ENCODE peak calls at places on chromosomes 11 and 22, in nine cellular contexts. One of them, this sample, is unnamed.

GRCh38 chr22:44389926-44390925 is 77.5 kb upstream of the SHISAL1 start:
- DNase-seq in stimulated activated CD4-positive, alpha-beta T cell treated with anti-CD3 and anti-CD28 coated beads, Interleukin-1b, Interleukin-23, amount 100 ng/mL, for 24 hours: no peak
- DNase-seq in central memory CD8-positive, alpha-beta T cell: no peak
- DNase-seq in T-cell: no peak
- DNase-seq in activated CD4-positive, alpha-beta T cell treated with anti-CD3 and anti-CD28 coated beads for 24 hours: no peak
- DNase-seq in neuronal stem cell: no peak
- DNase-seq in NCI-H510A treated with DMSO at 0.1 percent for 48 hours: no peak
- DNase-seq in stromal cell of bone marrow: no peak
- DNase-seq in fibroblast of the conjunctiva: no peak
- DNase-seq in this sample: no peak

GRCh38 chr11:121931748-121932352 is 184.2 kb downstream of the BLID start:
- DNase-seq in neuronal stem cell: no peak
- DNase-seq in T-cell: no peak
- DNase-seq in stimulated activated CD4-positive, alpha-beta T cell treated with anti-CD3 and anti-CD28 coated beads, Interleukin-1b, Interleukin-23, amount 100 ng/mL, for 24 hours: no peak
- DNase-seq in fibroblast of the conjunctiva: no peak
- DNase-seq in activated CD4-positive, alpha-beta T cell treated with anti-CD3 and anti-CD28 coated beads for 24 hours: no peak
- DNase-seq in central memory CD8-positive, alpha-beta T cell: no peak
- DNase-seq in NCI-H510A treated with DMSO at 0.1 percent for 48 hours: no peak
- DNase-seq in stromal cell of bone marrow: peak
- DNase-seq in this sample: no peak

GRCh38 chr11:65069217-65069616 is 10.9 kb upstream of the NAALADL1 start:
- DNase-seq in activated CD4-positive, alpha-beta T cell treated with anti-CD3 and anti-CD28 coated beads for 24 hours: no peak
- DNase-seq in stromal cell of bone marrow: no peak
- DNase-seq in neuronal stem cell: no peak
- DNase-seq in fibroblast of the conjunctiva: no peak
- DNase-seq in stimulated activated CD4-positive, alpha-beta T cell treated with anti-CD3 and anti-CD28 coated beads, Interleukin-1b, Interleukin-23, amount 100 ng/mL, for 24 hours: no peak
- DNase-seq in T-cell: no peak
- DNase-seq in central memory CD8-positive, alpha-beta T cell: no peak
- DNase-seq in NCI-H510A treated with DMSO at 0.1 percent for 48 hours: no peak
- DNase-seq in this sample: no peak

GRCh38 chr11:105968021-105968697 is 53.9 kb downstream of the MSANTD4 start:
- DNase-seq in NCI-H510A treated with DMSO at 0.1 percent for 48 hours: no peak
- DNase-seq in neuronal stem cell: no peak
- DNase-seq in activated CD4-positive, alpha-beta T cell treated with anti-CD3 and anti-CD28 coated beads for 24 hours: no peak
- DNase-seq in central memory CD8-positive, alpha-beta T cell: no peak
- DNase-seq in stimulated activated CD4-positive, alpha-beta T cell treated with anti-CD3 and anti-CD28 coated beads, Interleukin-1b, Interleukin-23, amount 100 ng/mL, for 24 hours: no peak
- DNase-seq in fibroblast of the conjunctiva: no peak
- DNase-seq in stromal cell of bone marrow: no peak
- DNase-seq in T-cell: no peak
- DNase-seq in this sample: peak

GRCh38 chr22:44758354-44758969 is 6.1 kb downstream of the ARHGAP8 start:
- DNase-seq in T-cell: no peak
- DNase-seq in stimulated activated CD4-positive, alpha-beta T cell treated with anti-CD3 and anti-CD28 coated beads, Interleukin-1b, Interleukin-23, amount 100 ng/mL, for 24 hours: no peak
- DNase-seq in NCI-H510A treated with DMSO at 0.1 percent for 48 hours: no peak
- DNase-seq in fibroblast of the conjunctiva: peak
- DNase-seq in activated CD4-positive, alpha-beta T cell treated with anti-CD3 and anti-CD28 coated beads for 24 hours: no peak
- DNase-seq in central memory CD8-positive, alpha-beta T cell: no peak
- DNase-seq in neuronal stem cell: no peak
- DNase-seq in stromal cell of bone marrow: peak
- DNase-seq in this sample: no peak

GRCh38 chr22:48426466-48427380 is 1401.0 kb downstream of the BRD1 start:
- DNase-seq in fibroblast of the conjunctiva: no peak
- DNase-seq in stimulated activated CD4-positive, alpha-beta T cell treated with anti-CD3 and anti-CD28 coated beads, Interleukin-1b, Interleukin-23, amount 100 ng/mL, for 24 hours: no peak
- DNase-seq in central memory CD8-positive, alpha-beta T cell: no peak
- DNase-seq in NCI-H510A treated with DMSO at 0.1 percent for 48 hours: no peak
- DNase-seq in T-cell: no peak
- DNase-seq in neuronal stem cell: no peak
- DNase-seq in activated CD4-positive, alpha-beta T cell treated with anti-CD3 and anti-CD28 coated beads for 24 hours: no peak
- DNase-seq in stromal cell of bone marrow: no peak
- DNase-seq in this sample: no peak

GRCh38 chr22:29765905-29766631 is 739 bp downstream of the ZMAT5 start:
- DNase-seq in neuronal stem cell: peak
- DNase-seq in activated CD4-positive, alpha-beta T cell treated with anti-CD3 and anti-CD28 coated beads for 24 hours: no peak
- DNase-seq in stromal cell of bone marrow: no peak
- DNase-seq in fibroblast of the conjunctiva: no peak
- DNase-seq in stimulated activated CD4-positive, alpha-beta T cell treated with anti-CD3 and anti-CD28 coated beads, Interleukin-1b, Interleukin-23, amount 100 ng/mL, for 24 hours: no peak
- DNase-seq in T-cell: no peak
- DNase-seq in central memory CD8-positive, alpha-beta T cell: no peak
- DNase-seq in NCI-H510A treated with DMSO at 0.1 percent for 48 hours: no peak
- DNase-seq in this sample: no peak

GRCh38 chr11:45100338-45100737 is 46.1 kb upstream of the PRDM11 start:
- DNase-seq in NCI-H510A treated with DMSO at 0.1 percent for 48 hours: no peak
- DNase-seq in central memory CD8-positive, alpha-beta T cell: peak
- DNase-seq in neuronal stem cell: no peak
- DNase-seq in stromal cell of bone marrow: no peak
- DNase-seq in stimulated activated CD4-positive, alpha-beta T cell treated with anti-CD3 and anti-CD28 coated beads, Interleukin-1b, Interleukin-23, amount 100 ng/mL, for 24 hours: no peak
- DNase-seq in fibroblast of the conjunctiva: no peak
- DNase-seq in T-cell: no peak
- DNase-seq in activated CD4-positive, alpha-beta T cell treated with anti-CD3 and anti-CD28 coated beads for 24 hours: no peak
- DNase-seq in this sample: no peak

GRCh38 chr11:125313271-125314222 is 149.0 kb downstream of the PKNOX2 start:
- DNase-seq in NCI-H510A treated with DMSO at 0.1 percent for 48 hours: no peak
- DNase-seq in fibroblast of the conjunctiva: no peak
- DNase-seq in stromal cell of bone marrow: peak
- DNase-seq in central memory CD8-positive, alpha-beta T cell: no peak
- DNase-seq in neuronal stem cell: no peak
- DNase-seq in activated CD4-positive, alpha-beta T cell treated with anti-CD3 and anti-CD28 coated beads for 24 hours: no peak
- DNase-seq in stimulated activated CD4-positive, alpha-beta T cell treated with anti-CD3 and anti-CD28 coated beads, Interleukin-1b, Interleukin-23, amount 100 ng/mL, for 24 hours: no peak
- DNase-seq in T-cell: no peak
- DNase-seq in this sample: no peak

GRCh38 chr11:76763573-76764348 is 19.4 kb upstream of the TSKU start:
- DNase-seq in activated CD4-positive, alpha-beta T cell treated with anti-CD3 and anti-CD28 coated beads for 24 hours: no peak
- DNase-seq in NCI-H510A treated with DMSO at 0.1 percent for 48 hours: no peak
- DNase-seq in T-cell: no peak
- DNase-seq in fibroblast of the conjunctiva: no peak
- DNase-seq in neuronal stem cell: no peak
- DNase-seq in stromal cell of bone marrow: peak
- DNase-seq in central memory CD8-positive, alpha-beta T cell: no peak
- DNase-seq in stimulated activated CD4-positive, alpha-beta T cell treated with anti-CD3 and anti-CD28 coated beads, Interleukin-1b, Interleukin-23, amount 100 ng/mL, for 24 hours: no peak
- DNase-seq in this sample: no peak

GRCh38 chr11:47506363-47506762 is 46.6 kb downstream of the CELF1 start:
- DNase-seq in stimulated activated CD4-positive, alpha-beta T cell treated with anti-CD3 and anti-CD28 coated beads, Interleukin-1b, Interleukin-23, amount 100 ng/mL, for 24 hours: no peak
- DNase-seq in T-cell: no peak
- DNase-seq in NCI-H510A treated with DMSO at 0.1 percent for 48 hours: no peak
- DNase-seq in fibroblast of the conjunctiva: no peak
- DNase-seq in activated CD4-positive, alpha-beta T cell treated with anti-CD3 and anti-CD28 coated beads for 24 hours: no peak
- DNase-seq in central memory CD8-positive, alpha-beta T cell: no peak
- DNase-seq in neuronal stem cell: no peak
- DNase-seq in stromal cell of bone marrow: no peak
- DNase-seq in this sample: no peak

GRCh38 chr11:492416-493226 is 14.4 kb downstream of the RNH1 start:
- DNase-seq in activated CD4-positive, alpha-beta T cell treated with anti-CD3 and anti-CD28 coated beads for 24 hours: no peak
- DNase-seq in central memory CD8-positive, alpha-beta T cell: no peak
- DNase-seq in stimulated activated CD4-positive, alpha-beta T cell treated with anti-CD3 and anti-CD28 coated beads, Interleukin-1b, Interleukin-23, amount 100 ng/mL, for 24 hours: no peak
- DNase-seq in T-cell: no peak
- DNase-seq in NCI-H510A treated with DMSO at 0.1 percent for 48 hours: no peak
- DNase-seq in neuronal stem cell: no peak
- DNase-seq in fibroblast of the conjunctiva: no peak
- DNase-seq in stromal cell of bone marrow: no peak
- DNase-seq in this sample: no peak

GRCh38 chr11:73350908-73351636 is 25.1 kb upstream of the RELT start:
- DNase-seq in activated CD4-positive, alpha-beta T cell treated with anti-CD3 and anti-CD28 coated beads for 24 hours: peak
- DNase-seq in neuronal stem cell: no peak
- DNase-seq in stimulated activated CD4-positive, alpha-beta T cell treated with anti-CD3 and anti-CD28 coated beads, Interleukin-1b, Interleukin-23, amount 100 ng/mL, for 24 hours: peak
- DNase-seq in T-cell: peak
- DNase-seq in NCI-H510A treated with DMSO at 0.1 percent for 48 hours: peak
- DNase-seq in central memory CD8-positive, alpha-beta T cell: peak
- DNase-seq in fibroblast of the conjunctiva: peak
- DNase-seq in stromal cell of bone marrow: peak
- DNase-seq in this sample: peak

GRCh38 chr11:77418155-77418980 is 55.5 kb downstream of the PAK1 start:
- DNase-seq in NCI-H510A treated with DMSO at 0.1 percent for 48 hours: peak
- DNase-seq in central memory CD8-positive, alpha-beta T cell: no peak
- DNase-seq in neuronal stem cell: no peak
- DNase-seq in activated CD4-positive, alpha-beta T cell treated with anti-CD3 and anti-CD28 coated beads for 24 hours: no peak
- DNase-seq in stimulated activated CD4-positive, alpha-beta T cell treated with anti-CD3 and anti-CD28 coated beads, Interleukin-1b, Interleukin-23, amount 100 ng/mL, for 24 hours: no peak
- DNase-seq in stromal cell of bone marrow: no peak
- DNase-seq in fibroblast of the conjunctiva: no peak
- DNase-seq in T-cell: no peak
- DNase-seq in this sample: no peak

GRCh38 chr22:19766506-19767426 is 6.2 kb downstream of the TBX1 start:
- DNase-seq in neuronal stem cell: no peak
- DNase-seq in NCI-H510A treated with DMSO at 0.1 percent for 48 hours: no peak
- DNase-seq in activated CD4-positive, alpha-beta T cell treated with anti-CD3 and anti-CD28 coated beads for 24 hours: peak
- DNase-seq in central memory CD8-positive, alpha-beta T cell: no peak
- DNase-seq in fibroblast of the conjunctiva: no peak
- DNase-seq in stromal cell of bone marrow: no peak
- DNase-seq in stimulated activated CD4-positive, alpha-beta T cell treated with anti-CD3 and anti-CD28 coated beads, Interleukin-1b, Interleukin-23, amount 100 ng/mL, for 24 hours: no peak
- DNase-seq in T-cell: peak
- DNase-seq in this sample: peak

GRCh38 chr11:64234840-64235379 is 526 bp downstream of the VEGFB start:
- DNase-seq in activated CD4-positive, alpha-beta T cell treated with anti-CD3 and anti-CD28 coated beads for 24 hours: no peak
- DNase-seq in central memory CD8-positive, alpha-beta T cell: no peak
- DNase-seq in T-cell: peak
- DNase-seq in stromal cell of bone marrow: no peak
- DNase-seq in neuronal stem cell: no peak
- DNase-seq in NCI-H510A treated with DMSO at 0.1 percent for 48 hours: no peak
- DNase-seq in stimulated activated CD4-positive, alpha-beta T cell treated with anti-CD3 and anti-CD28 coated beads, Interleukin-1b, Interleukin-23, amount 100 ng/mL, for 24 hours: no peak
- DNase-seq in fibroblast of the conjunctiva: no peak
- DNase-seq in this sample: peak

GRCh38 chr22:50171319-50171964 is 911 bp downstream of the PANX2 start:
- DNase-seq in activated CD4-positive, alpha-beta T cell treated with anti-CD3 and anti-CD28 coated beads for 24 hours: no peak
- DNase-seq in neuronal stem cell: no peak
- DNase-seq in fibroblast of the conjunctiva: no peak
- DNase-seq in stromal cell of bone marrow: no peak
- DNase-seq in T-cell: no peak
- DNase-seq in stimulated activated CD4-positive, alpha-beta T cell treated with anti-CD3 and anti-CD28 coated beads, Interleukin-1b, Interleukin-23, amount 100 ng/mL, for 24 hours: no peak
- DNase-seq in NCI-H510A treated with DMSO at 0.1 percent for 48 hours: no peak
- DNase-seq in central memory CD8-positive, alpha-beta T cell: no peak
- DNase-seq in this sample: no peak

GRCh38 chr11:62719302-62719978 is 7.8 kb downstream of the HNRNPUL2 start:
- DNase-seq in stromal cell of bone marrow: no peak
- DNase-seq in activated CD4-positive, alpha-beta T cell treated with anti-CD3 and anti-CD28 coated beads for 24 hours: no peak
- DNase-seq in central memory CD8-positive, alpha-beta T cell: no peak
- DNase-seq in stimulated activated CD4-positive, alpha-beta T cell treated with anti-CD3 and anti-CD28 coated beads, Interleukin-1b, Interleukin-23, amount 100 ng/mL, for 24 hours: no peak
- DNase-seq in neuronal stem cell: no peak
- DNase-seq in NCI-H510A treated with DMSO at 0.1 percent for 48 hours: no peak
- DNase-seq in fibroblast of the conjunctiva: no peak
- DNase-seq in T-cell: no peak
- DNase-seq in this sample: no peak

GRCh38 chr11:12215192-12215591 is 104.8 kb downstream of the MICAL2 start:
- DNase-seq in central memory CD8-positive, alpha-beta T cell: no peak
- DNase-seq in stromal cell of bone marrow: no peak
- DNase-seq in stimulated activated CD4-positive, alpha-beta T cell treated with anti-CD3 and anti-CD28 coated beads, Interleukin-1b, Interleukin-23, amount 100 ng/mL, for 24 hours: no peak
- DNase-seq in T-cell: no peak
- DNase-seq in NCI-H510A treated with DMSO at 0.1 percent for 48 hours: no peak
- DNase-seq in neuronal stem cell: no peak
- DNase-seq in fibroblast of the conjunctiva: no peak
- DNase-seq in activated CD4-positive, alpha-beta T cell treated with anti-CD3 and anti-CD28 coated beads for 24 hours: no peak
- DNase-seq in this sample: peak

GRCh38 chr11:46557684-46558151 is 36.1 kb downstream of the AMBRA1 start:
- DNase-seq in stimulated activated CD4-positive, alpha-beta T cell treated with anti-CD3 and anti-CD28 coated beads, Interleukin-1b, Interleukin-23, amount 100 ng/mL, for 24 hours: no peak
- DNase-seq in NCI-H510A treated with DMSO at 0.1 percent for 48 hours: no peak
- DNase-seq in central memory CD8-positive, alpha-beta T cell: no peak
- DNase-seq in T-cell: no peak
- DNase-seq in activated CD4-positive, alpha-beta T cell treated with anti-CD3 and anti-CD28 coated beads for 24 hours: no peak
- DNase-seq in stromal cell of bone marrow: no peak
- DNase-seq in neuronal stem cell: no peak
- DNase-seq in fibroblast of the conjunctiva: no peak
- DNase-seq in this sample: peak

GRCh38 chr11:32118025-32118974 is 27.4 kb downstream of the RCN1 start:
- DNase-seq in stimulated activated CD4-positive, alpha-beta T cell treated with anti-CD3 and anti-CD28 coated beads, Interleukin-1b, Interleukin-23, amount 100 ng/mL, for 24 hours: no peak
- DNase-seq in activated CD4-positive, alpha-beta T cell treated with anti-CD3 and anti-CD28 coated beads for 24 hours: no peak
- DNase-seq in T-cell: no peak
- DNase-seq in fibroblast of the conjunctiva: peak
- DNase-seq in neuronal stem cell: no peak
- DNase-seq in NCI-H510A treated with DMSO at 0.1 percent for 48 hours: no peak
- DNase-seq in stromal cell of bone marrow: peak
- DNase-seq in central memory CD8-positive, alpha-beta T cell: no peak
- DNase-seq in this sample: no peak

GRCh38 chr11:128937480-128937879 is 5.2 kb downstream of the TP53AIP1 start:
- DNase-seq in activated CD4-positive, alpha-beta T cell treated with anti-CD3 and anti-CD28 coated beads for 24 hours: no peak
- DNase-seq in NCI-H510A treated with DMSO at 0.1 percent for 48 hours: no peak
- DNase-seq in stromal cell of bone marrow: no peak
- DNase-seq in stimulated activated CD4-positive, alpha-beta T cell treated with anti-CD3 and anti-CD28 coated beads, Interleukin-1b, Interleukin-23, amount 100 ng/mL, for 24 hours: no peak
- DNase-seq in fibroblast of the conjunctiva: no peak
- DNase-seq in neuronal stem cell: no peak
- DNase-seq in T-cell: no peak
- DNase-seq in central memory CD8-positive, alpha-beta T cell: no peak
- DNase-seq in this sample: no peak

GRCh38 chr11:14270690-14271542 is 88.1 kb downstream of the RRAS2 start:
- DNase-seq in fibroblast of the conjunctiva: no peak
- DNase-seq in neuronal stem cell: no peak
- DNase-seq in stimulated activated CD4-positive, alpha-beta T cell treated with anti-CD3 and anti-CD28 coated beads, Interleukin-1b, Interleukin-23, amount 100 ng/mL, for 24 hours: no peak
- DNase-seq in T-cell: no peak
- DNase-seq in stromal cell of bone marrow: no peak
- DNase-seq in NCI-H510A treated with DMSO at 0.1 percent for 48 hours: no peak
- DNase-seq in activated CD4-positive, alpha-beta T cell treated with anti-CD3 and anti-CD28 coated beads for 24 hours: no peak
- DNase-seq in central memory CD8-positive, alpha-beta T cell: no peak
- DNase-seq in this sample: no peak

GRCh38 chr11:103586756-103587155 is 449.7 kb upstream of the DDI1 start:
- DNase-seq in neuronal stem cell: no peak
- DNase-seq in stromal cell of bone marrow: no peak
- DNase-seq in stimulated activated CD4-positive, alpha-beta T cell treated with anti-CD3 and anti-CD28 coated beads, Interleukin-1b, Interleukin-23, amount 100 ng/mL, for 24 hours: no peak
- DNase-seq in fibroblast of the conjunctiva: no peak
- DNase-seq in T-cell: no peak
- DNase-seq in NCI-H510A treated with DMSO at 0.1 percent for 48 hours: peak
- DNase-seq in activated CD4-positive, alpha-beta T cell treated with anti-CD3 and anti-CD28 coated beads for 24 hours: no peak
- DNase-seq in central memory CD8-positive, alpha-beta T cell: no peak
- DNase-seq in this sample: no peak

GRCh38 chr11:65209711-65210360 is 28.1 kb downstream of the CAPN1 start:
- DNase-seq in T-cell: no peak
- DNase-seq in NCI-H510A treated with DMSO at 0.1 percent for 48 hours: no peak
- DNase-seq in fibroblast of the conjunctiva: no peak
- DNase-seq in stromal cell of bone marrow: no peak
- DNase-seq in activated CD4-positive, alpha-beta T cell treated with anti-CD3 and anti-CD28 coated beads for 24 hours: no peak
- DNase-seq in central memory CD8-positive, alpha-beta T cell: no peak
- DNase-seq in neuronal stem cell: no peak
- DNase-seq in stimulated activated CD4-positive, alpha-beta T cell treated with anti-CD3 and anti-CD28 coated beads, Interleukin-1b, Interleukin-23, amount 100 ng/mL, for 24 hours: no peak
- DNase-seq in this sample: peak

GRCh38 chr11:60788401-60789110 is 3.4 kb downstream of the MS4A10 start:
- DNase-seq in central memory CD8-positive, alpha-beta T cell: no peak
- DNase-seq in fibroblast of the conjunctiva: no peak
- DNase-seq in stromal cell of bone marrow: no peak
- DNase-seq in activated CD4-positive, alpha-beta T cell treated with anti-CD3 and anti-CD28 coated beads for 24 hours: no peak
- DNase-seq in T-cell: no peak
- DNase-seq in NCI-H510A treated with DMSO at 0.1 percent for 48 hours: no peak
- DNase-seq in stimulated activated CD4-positive, alpha-beta T cell treated with anti-CD3 and anti-CD28 coated beads, Interleukin-1b, Interleukin-23, amount 100 ng/mL, for 24 hours: no peak
- DNase-seq in neuronal stem cell: no peak
- DNase-seq in this sample: no peak

GRCh38 chr11:46272816-46273427 is 4.5 kb upstream of the CREB3L1 start:
- DNase-seq in NCI-H510A treated with DMSO at 0.1 percent for 48 hours: no peak
- DNase-seq in T-cell: no peak
- DNase-seq in central memory CD8-positive, alpha-beta T cell: no peak
- DNase-seq in activated CD4-positive, alpha-beta T cell treated with anti-CD3 and anti-CD28 coated beads for 24 hours: no peak
- DNase-seq in stimulated activated CD4-positive, alpha-beta T cell treated with anti-CD3 and anti-CD28 coated beads, Interleukin-1b, Interleukin-23, amount 100 ng/mL, for 24 hours: no peak
- DNase-seq in neuronal stem cell: no peak
- DNase-seq in stromal cell of bone marrow: peak
- DNase-seq in fibroblast of the conjunctiva: no peak
- DNase-seq in this sample: peak

GRCh38 chr11:10564692-10565318 is 3.7 kb downstream of the LYVE1 start:
- DNase-seq in T-cell: no peak
- DNase-seq in NCI-H510A treated with DMSO at 0.1 percent for 48 hours: no peak
- DNase-seq in neuronal stem cell: no peak
- DNase-seq in stimulated activated CD4-positive, alpha-beta T cell treated with anti-CD3 and anti-CD28 coated beads, Interleukin-1b, Interleukin-23, amount 100 ng/mL, for 24 hours: no peak
- DNase-seq in stromal cell of bone marrow: no peak
- DNase-seq in fibroblast of the conjunctiva: no peak
- DNase-seq in activated CD4-positive, alpha-beta T cell treated with anti-CD3 and anti-CD28 coated beads for 24 hours: no peak
- DNase-seq in central memory CD8-positive, alpha-beta T cell: no peak
- DNase-seq in this sample: peak

GRCh38 chr22:50340157-50340879 is 2.8 kb upstream of the PPP6R2 start:
- DNase-seq in activated CD4-positive, alpha-beta T cell treated with anti-CD3 and anti-CD28 coated beads for 24 hours: no peak
- DNase-seq in neuronal stem cell: no peak
- DNase-seq in NCI-H510A treated with DMSO at 0.1 percent for 48 hours: no peak
- DNase-seq in fibroblast of the conjunctiva: no peak
- DNase-seq in stromal cell of bone marrow: no peak
- DNase-seq in stimulated activated CD4-positive, alpha-beta T cell treated with anti-CD3 and anti-CD28 coated beads, Interleukin-1b, Interleukin-23, amount 100 ng/mL, for 24 hours: no peak
- DNase-seq in T-cell: no peak
- DNase-seq in central memory CD8-positive, alpha-beta T cell: no peak
- DNase-seq in this sample: no peak

GRCh38 chr11:44275241-44275640 is 34.7 kb downstream of the ALX4 start:
- DNase-seq in central memory CD8-positive, alpha-beta T cell: no peak
- DNase-seq in T-cell: no peak
- DNase-seq in fibroblast of the conjunctiva: no peak
- DNase-seq in stimulated activated CD4-positive, alpha-beta T cell treated with anti-CD3 and anti-CD28 coated beads, Interleukin-1b, Interleukin-23, amount 100 ng/mL, for 24 hours: no peak
- DNase-seq in NCI-H510A treated with DMSO at 0.1 percent for 48 hours: no peak
- DNase-seq in neuronal stem cell: no peak
- DNase-seq in stromal cell of bone marrow: no peak
- DNase-seq in activated CD4-positive, alpha-beta T cell treated with anti-CD3 and anti-CD28 coated beads for 24 hours: no peak
- DNase-seq in this sample: no peak

GRCh38 chr11:1852885-1853284 is at the start of gene LSP1:
- DNase-seq in activated CD4-positive, alpha-beta T cell treated with anti-CD3 and anti-CD28 coated beads for 24 hours: peak
- DNase-seq in central memory CD8-positive, alpha-beta T cell: peak
- DNase-seq in stromal cell of bone marrow: no peak
- DNase-seq in NCI-H510A treated with DMSO at 0.1 percent for 48 hours: no peak
- DNase-seq in fibroblast of the conjunctiva: no peak
- DNase-seq in neuronal stem cell: no peak
- DNase-seq in stimulated activated CD4-positive, alpha-beta T cell treated with anti-CD3 and anti-CD28 coated beads, Interleukin-1b, Interleukin-23, amount 100 ng/mL, for 24 hours: peak
- DNase-seq in T-cell: peak
- DNase-seq in this sample: no peak